ENCODE peak calls at places on chromosomes 11 and 22, in nine cellular contexts. X is K562, J is HepG2, L is A549, D is thyroid gland, B is esophagus squamous epithelium, C is spleen, F is uterus, Q is ovary. O is an unnamed sample.

GRCh38 chr22:30574095-30574981 is at the start of gene GAL3ST1:
- DNase-seq in D (no peak), L (peak), F (no peak), Q (peak), B (no peak), C (no peak), J (peak), X (no peak), O (no peak)

GRCh38 chr11:19868871-19869270 is 156.2 kb downstream of the NAV2 start:
- DNase-seq in L (no peak), B (no peak), Q (no peak), C (no peak), F (no peak), X (no peak), J (no peak), D (no peak), O (no peak)

GRCh38 chr11:32312865-32313403 is 122.4 kb downstream of the WT1 start:
- DNase-seq in D (peak), F (peak), L (peak), B (no peak), X (peak), C (no peak), J (peak), Q (peak), O (no peak)

GRCh38 chr11:84408946-84409411 is 1122.8 kb upstream of the CCDC90B start:
- DNase-seq in X (no peak), J (no peak), C (no peak), D (no peak), F (no peak), Q (no peak), L (no peak), B (no peak), O (no peak)

GRCh38 chr11:78646564-78647185 is 72.0 kb upstream of the NARS2 start:
- DNase-seq in D (peak), C (no peak), J (peak), X (peak), Q (no peak), F (peak), L (peak), B (no peak), O (no peak)

GRCh38 chr11:118929496-118930151 is 3.9 kb upstream of the BCL9L start:
- DNase-seq in L (peak), B (no peak), F (peak), J (peak), X (peak), C (peak), D (peak), Q (peak), O (peak)

GRCh38 chr22:28829358-28830181 is 29.2 kb upstream of the XBP1 start:
- DNase-seq in F (peak), J (peak), B (no peak), C (peak), L (peak), Q (peak), X (peak), D (peak), O (peak)

GRCh38 chr11:831132-831864 is 1.5 kb upstream of the CD151 start:
- DNase-seq in X (no peak), J (no peak), L (no peak), C (no peak), Q (peak), F (no peak), D (no peak), B (no peak), O (no peak)

GRCh38 chr11:74142624-74143023 is 28.2 kb downstream of the C2CD3 start:
- DNase-seq in F (no peak), D (no peak), C (no peak), B (no peak), Q (no peak), L (no peak), J (no peak), X (no peak), O (no peak)

GRCh38 chr11:101436511-101437142 is 147.2 kb downstream of the TRPC6 start:
- DNase-seq in B (no peak), C (no peak), J (peak), D (peak), L (peak), Q (peak), X (peak), F (peak), O (no peak)

GRCh38 chr11:134504146-134504905 is 92.3 kb upstream of the B3GAT1 start:
- DNase-seq in X (no peak), J (no peak), F (no peak), B (no peak), C (peak), Q (no peak), L (no peak), D (no peak), O (peak)

GRCh38 chr11:111465400-111465799 is 46.8 kb downstream of the BTG4 start:
- DNase-seq in F (no peak), J (no peak), X (no peak), D (no peak), B (no peak), C (no peak), Q (no peak), L (no peak), O (no peak)

GRCh38 chr11:2213384-2213842 is 41.8 kb upstream of the TH start:
- DNase-seq in J (peak), L (no peak), X (peak), B (no peak), F (no peak), C (peak), Q (peak), D (no peak), O (peak)

GRCh38 chr11:47391077-47391583 is 12.8 kb upstream of the SPI1 start:
- DNase-seq in C (peak), X (no peak), D (no peak), J (no peak), F (no peak), Q (no peak), B (no peak), L (no peak), O (no peak)

GRCh38 chr11:9138612-9139579 is 47.5 kb upstream of the SCUBE2 start:
- DNase-seq in J (peak), L (peak), D (no peak), X (no peak), B (no peak), F (peak), Q (peak), C (no peak), O (peak)

GRCh38 chr22:39349967-39350802 is at the start of gene SYNGR1:
- DNase-seq in Q (peak), X (peak), L (no peak), C (peak), J (no peak), D (peak), B (no peak), F (no peak), O (no peak)

GRCh38 chr11:117701781-117702180 is 95.2 kb downstream of the DSCAML1 start:
- DNase-seq in J (no peak), C (peak), F (no peak), Q (no peak), X (no peak), D (no peak), B (no peak), L (no peak), O (no peak)

GRCh38 chr11:35367491-35367890 is 51.9 kb downstream of the SLC1A2 start:
- DNase-seq in B (no peak), D (no peak), X (no peak), L (no peak), J (no peak), Q (no peak), C (no peak), F (peak), O (no peak)

GRCh38 chr22:21856197-21856596 is 11.2 kb downstream of the MAPK1 start:
- DNase-seq in L (no peak), F (no peak), X (peak), B (no peak), J (no peak), Q (no peak), C (no peak), D (no peak), O (no peak)

GRCh38 chr11:37072538-37072937 is 474.5 kb upstream of the RAG2 start:
- DNase-seq in F (no peak), Q (no peak), C (no peak), X (no peak), L (no peak), D (no peak), B (no peak), J (no peak), O (no peak)

GRCh38 chr11:122439911-122440782 is 215.4 kb upstream of the UBASH3B start:
- DNase-seq in B (no peak), X (no peak), Q (peak), C (no peak), D (peak), J (peak), L (peak), F (peak), O (no peak)

GRCh38 chr22:19480173-19480568 is 451 bp downstream of the CDC45 start:
- DNase-seq in J (peak), X (peak), D (no peak), L (no peak), Q (no peak), B (no peak), F (no peak), C (no peak), O (no peak)

GRCh38 chr22:30117256-30117655 is 37.0 kb downstream of the HORMAD2 start:
- DNase-seq in D (no peak), X (no peak), F (no peak), C (no peak), Q (no peak), L (no peak), B (no peak), J (no peak), O (no peak)

GRCh38 chr11:36628765-36629199 is 30.7 kb upstream of the RAG2 start:
- DNase-seq in C (no peak), F (no peak), X (no peak), Q (no peak), L (no peak), D (no peak), B (no peak), J (no peak), O (no peak)

GRCh38 chr11:96356837-96357236 is 13.8 kb upstream of the MAML2 start:
- DNase-seq in Q (no peak), D (no peak), C (no peak), J (no peak), L (no peak), X (no peak), B (no peak), F (no peak), O (no peak)

GRCh38 chr11:2781413-2782274 is 81.8 kb upstream of the KCNQ1OT1 start:
- DNase-seq in X (peak), J (no peak), F (peak), D (peak), C (peak), L (no peak), Q (peak), B (no peak), O (peak)

GRCh38 chr22:50486561-50487289 is at the start of gene MIOX:
- DNase-seq in B (no peak), Q (no peak), C (no peak), F (no peak), J (no peak), D (peak), L (no peak), X (peak), O (no peak)

GRCh38 chr11:75969626-75970308 is 154.8 kb downstream of the UVRAG start:
- DNase-seq in Q (no peak), B (no peak), C (no peak), L (peak), D (no peak), J (no peak), X (no peak), F (no peak), O (no peak)

GRCh38 chr11:69297225-69297925 is 3.4 kb downstream of the MYEOV start:
- DNase-seq in F (peak), D (peak), Q (peak), C (peak), J (peak), L (peak), X (peak), B (peak), O (peak)

GRCh38 chr22:47091241-47091691 is 328.8 kb downstream of the TBC1D22A start:
- DNase-seq in L (no peak), Q (no peak), F (no peak), D (peak), X (peak), C (no peak), J (no peak), B (no peak), O (no peak)

GRCh38 chr22:36445158-36445668 is 36.2 kb downstream of the TXN2 start:
- DNase-seq in D (no peak), C (no peak), J (peak), Q (peak), F (peak), B (no peak), X (no peak), L (no peak), O (no peak)

GRCh38 chr11:19789840-19790710 is 77.4 kb downstream of the NAV2 start:
- DNase-seq in B (no peak), L (no peak), F (no peak), C (no peak), Q (no peak), X (no peak), D (no peak), J (no peak), O (no peak)

GRCh38 chr11:57085604-57086003 is 96.1 kb upstream of the LRRC55 start:
- DNase-seq in L (peak), D (no peak), C (no peak), J (no peak), B (no peak), Q (no peak), F (no peak), X (no peak), O (no peak)

GRCh38 chr11:123213307-123213708 is 18.3 kb upstream of the CLMP start:
- DNase-seq in X (no peak), Q (no peak), D (no peak), L (no peak), F (no peak), J (no peak), B (no peak), C (no peak), O (no peak)

GRCh38 chr22:41992496-41992895 is 6.1 kb upstream of the WBP2NL start:
- DNase-seq in F (no peak), B (no peak), J (no peak), D (no peak), C (peak), Q (no peak), L (no peak), X (no peak), O (no peak)

GRCh38 chr22:41995211-41995610 is 3.4 kb upstream of the WBP2NL start:
- DNase-seq in Q (no peak), D (no peak), F (no peak), B (no peak), X (no peak), J (no peak), L (no peak), C (no peak), O (peak)

GRCh38 chr22:41991111-41991510 is 7.5 kb upstream of the WBP2NL start:
- DNase-seq in Q (no peak), J (no peak), C (peak), F (no peak), L (no peak), B (no peak), D (no peak), X (no peak), O (peak)

GRCh38 chr22:41996826-41997225 is 1.8 kb upstream of the WBP2NL start:
- DNase-seq in X (no peak), D (no peak), C (no peak), L (no peak), J (no peak), F (no peak), B (no peak), Q (no peak), O (no peak)

DNA sequence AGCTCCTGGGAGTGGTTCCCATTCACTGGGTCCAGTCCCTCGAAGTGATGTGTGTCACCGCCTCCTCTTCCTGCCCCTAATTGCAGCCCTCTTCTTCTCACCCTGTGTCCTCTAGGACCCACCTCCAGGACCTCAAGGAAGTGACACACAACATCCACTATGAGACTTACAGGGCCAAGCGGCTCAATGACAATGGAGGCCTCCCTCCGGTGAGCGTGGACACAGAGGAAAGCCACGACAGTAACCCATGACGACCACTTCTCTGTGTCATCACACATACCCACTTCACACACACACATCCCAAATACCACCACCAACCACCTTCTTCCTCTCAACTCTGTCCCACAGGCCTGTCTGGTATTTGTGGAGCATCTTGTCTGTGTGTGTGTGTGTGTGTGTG is 4.1 kb upstream of the WBP2NL start:
- DNase-seq in D (no peak), Q (no peak), L (no peak), B (no peak), C (peak), J (no peak), X (no peak), F (no peak), O (peak)
- TF ChIP-seq POLR2A in D (no peak), Q (no peak), L (no peak), B (no peak), C (no peak), J (no peak), X (no peak), F (no peak), O (no peak)

GRCh38 chr11:131688056-131688693 is 317.8 kb downstream of the NTM start:
- DNase-seq in J (peak), C (no peak), B (no peak), X (peak), L (peak), D (peak), Q (peak), F (no peak), O (no peak)

GRCh38 chr11:131687291-131688055 is 317.1 kb downstream of the NTM start:
- DNase-seq in J (no peak), F (no peak), B (no peak), X (no peak), D (no peak), Q (no peak), C (no peak), L (no peak), O (no peak)

GRCh38 chr11:131690776-131691557 is 320.6 kb downstream of the NTM start:
- DNase-seq in F (no peak), C (no peak), X (no peak), Q (no peak), J (no peak), D (no peak), L (no peak), B (no peak), O (no peak)

GRCh38 chr11:131690362-131690761 is 319.9 kb downstream of the NTM start:
- DNase-seq in Q (no peak), X (no peak), L (no peak), J (no peak), F (no peak), C (no peak), D (no peak), B (no peak), O (no peak)

DNA sequence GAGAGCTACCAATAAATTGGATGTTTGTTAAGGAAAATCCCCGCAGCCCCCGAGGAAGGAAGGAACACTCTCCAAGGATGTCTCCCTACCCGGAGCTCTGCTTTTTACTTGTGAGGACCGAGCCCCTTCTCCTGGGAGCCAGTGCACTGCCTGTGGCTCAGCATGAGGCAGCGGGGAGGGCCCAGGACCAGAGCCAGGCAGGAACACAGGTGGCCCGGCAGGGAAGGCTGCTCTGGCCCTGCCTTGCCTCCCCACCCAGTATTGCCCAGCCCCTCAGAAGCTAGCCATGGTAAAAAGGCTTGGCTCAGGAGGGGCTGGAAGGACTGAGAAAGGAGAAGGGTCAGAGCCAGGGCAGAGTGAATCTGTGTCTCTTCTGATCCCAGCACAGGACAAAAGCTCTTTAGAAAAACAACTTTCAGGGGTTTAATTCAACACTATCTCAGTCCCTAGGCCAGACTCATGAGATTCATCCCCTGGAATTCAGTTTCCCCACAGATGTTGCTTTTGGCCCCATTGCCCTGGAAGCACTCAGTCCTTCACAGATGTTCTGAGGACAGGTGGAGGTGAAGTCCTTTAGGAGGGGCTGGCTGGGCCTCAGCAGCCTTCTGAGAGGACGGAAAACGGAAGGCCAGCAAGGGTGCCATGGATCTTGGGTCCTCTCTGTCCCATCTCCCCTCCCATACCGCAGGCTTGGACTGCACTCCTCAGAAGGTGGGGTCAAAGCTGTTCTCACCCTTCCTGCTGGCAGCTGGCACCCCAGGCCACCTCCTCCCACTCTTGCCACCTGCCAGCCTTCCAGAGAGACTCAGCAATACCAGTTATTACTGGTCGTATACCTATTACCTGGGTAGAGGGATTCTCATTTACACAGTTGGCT is 318.9 kb downstream of the NTM start:
- DNase-seq in L (no peak), Q (no peak), X (no peak), B (no peak), J (no peak), D (no peak), F (no peak), C (no peak), O (no peak)
- H3K27ac ChIP-seq in L (no peak), Q (no peak), X (no peak), B (no peak), J (no peak), D (no peak), F (no peak), C (no peak), O (no peak)

GRCh38 chr22:38083931-38084631 is at the start of gene SLC16A8:
- DNase-seq in F (no peak), L (no peak), X (no peak), B (no peak), J (no peak), C (peak), Q (no peak), D (no peak), O (no peak)
- TF ChIP-seq POLR2A in F (no peak), L (no peak), X (no peak), B (no peak), J (no peak), C (no peak), Q (no peak), D (no peak), O (no peak)

DNA sequence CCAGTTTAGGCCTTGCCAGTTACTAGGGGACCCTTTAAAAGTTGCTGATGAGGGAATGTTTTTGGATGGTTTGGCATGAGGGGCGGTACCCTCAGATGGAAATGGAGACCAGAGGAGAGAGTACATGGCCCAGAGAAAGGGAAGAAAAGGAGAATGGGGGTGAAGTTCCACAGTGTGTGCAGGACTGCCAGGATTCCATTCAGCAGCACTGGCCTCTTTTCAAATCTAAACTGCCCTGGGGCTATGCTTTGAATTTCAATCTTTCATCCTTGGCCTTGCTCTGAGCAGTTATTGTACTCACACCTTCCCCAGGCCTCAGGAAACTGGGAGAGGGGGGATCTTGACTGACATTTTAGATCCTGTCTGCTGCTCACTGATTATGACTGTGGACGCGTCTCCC is 3.0 kb downstream of the SLC3A2 start:
- DNase-seq in L (no peak), B (no peak), Q (no peak), C (no peak), J (no peak), D (no peak), X (no peak), F (no peak), O (no peak)
- H3K27ac ChIP-seq in L (peak), B (peak), Q (no peak), C (no peak), J (peak), D (peak), X (peak), F (peak), O (peak)

GRCh38 chr11:66371627-66372415 is at the start of gene SLC29A2:
- DNase-seq in B (no peak), L (peak), X (peak), C (peak), Q (peak), D (peak), F (no peak), J (no peak), O (peak)
- TF ChIP-seq POLR2A in B (no peak), L (no peak), X (peak), C (no peak), Q (no peak), D (peak), F (no peak), J (peak), O (peak)

GRCh38 chr11:10236850-10237249 is 57.2 kb downstream of the SBF2 start:
- DNase-seq in C (no peak), J (no peak), X (no peak), D (no peak), B (no peak), Q (no peak), F (no peak), L (no peak), O (no peak)

DNA sequence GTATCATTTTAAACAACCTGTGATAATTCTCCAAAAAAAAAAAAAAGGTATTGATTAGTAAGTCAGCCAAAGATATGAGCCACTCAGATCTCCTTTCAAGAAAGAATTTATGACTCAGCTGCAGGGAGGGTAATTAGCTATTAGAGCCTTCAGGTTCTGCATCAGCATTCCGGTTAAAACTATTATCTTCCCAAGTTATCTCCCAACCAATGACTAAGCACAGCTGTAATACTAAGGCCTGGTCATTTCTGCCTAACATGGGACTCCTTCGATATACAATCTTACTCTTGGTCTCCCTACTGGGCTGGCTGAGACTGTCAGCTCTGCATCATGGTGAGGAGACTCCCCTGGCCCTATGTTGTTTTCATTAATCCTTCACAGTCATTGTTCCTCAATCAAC is 60.4 kb downstream of the SBF2 start:
- DNase-seq in D (no peak), L (no peak), F (no peak), Q (no peak), C (no peak), X (no peak), B (no peak), J (no peak), O (no peak)
- H3K27ac ChIP-seq in D (no peak), L (no peak), F (no peak), Q (no peak), C (no peak), X (no peak), B (no peak), J (no peak), O (no peak)

O was measured in breast epithelium.